ENCODE peak calls at places on chromosomes 7 and 10, in seven cellular contexts. One of them, this sample, is unnamed. For H3K9me3, the result is how much of the 10 kb centered on the place peaks cover.

GRCh38 chr10:4663162-4663992 is 162.6 kb upstream of the AKR1E2 start:
- DNase-seq in AG04450: peak
- DNase-seq in heart right ventricle: no peak
- DNase-seq in hepatocyte: peak
- DNase-seq in spleen: no peak
- DNase-seq in upper lobe of right lung: no peak
- DNase-seq in adipocyte: peak
- DNase-seq in this sample: peak

GRCh38 chr10:93376372-93377296 is 105.5 kb downstream of the MYOF start:
- DNase-seq in AG04450: peak
- DNase-seq in heart right ventricle: peak
- DNase-seq in hepatocyte: peak
- DNase-seq in spleen: no peak
- DNase-seq in upper lobe of right lung: peak
- DNase-seq in adipocyte: peak
- DNase-seq in this sample: peak

GRCh38 chr7:142709921-142710320 is 39.4 kb upstream of the PRSS1 start:
- DNase-seq in AG04450: no peak
- DNase-seq in heart right ventricle: no peak
- DNase-seq in hepatocyte: no peak
- DNase-seq in spleen: no peak
- DNase-seq in upper lobe of right lung: no peak
- DNase-seq in adipocyte: no peak
- DNase-seq in this sample: no peak

GRCh38 chr10:62381385-62382102 is 7.4 kb downstream of the ZNF365 start:
- DNase-seq in AG04450: no peak
- DNase-seq in heart right ventricle: no peak
- DNase-seq in hepatocyte: no peak
- DNase-seq in spleen: no peak
- DNase-seq in upper lobe of right lung: no peak
- DNase-seq in adipocyte: no peak
- DNase-seq in this sample: no peak

GRCh38 chr7:82410461-82410860 is 33.1 kb downstream of the CACNA2D1 start:
- DNase-seq in AG04450: no peak
- DNase-seq in heart right ventricle: peak
- DNase-seq in hepatocyte: no peak
- DNase-seq in spleen: peak
- DNase-seq in upper lobe of right lung: no peak
- DNase-seq in adipocyte: no peak
- DNase-seq in this sample: peak

GRCh38 chr7:13986208-13986607 is 3.3 kb downstream of the ETV1 start:
- DNase-seq in AG04450: no peak
- DNase-seq in heart right ventricle: no peak
- DNase-seq in hepatocyte: no peak
- DNase-seq in spleen: no peak
- DNase-seq in upper lobe of right lung: no peak
- DNase-seq in adipocyte: no peak
- DNase-seq in this sample: no peak

GRCh38 chr10:121994429-121994881 is 5.5 kb downstream of the TACC2 start:
- DNase-seq in AG04450: no peak
- DNase-seq in heart right ventricle: peak
- DNase-seq in hepatocyte: peak
- DNase-seq in spleen: no peak
- DNase-seq in upper lobe of right lung: peak
- DNase-seq in adipocyte: no peak
- DNase-seq in this sample: peak

GRCh38 chr10:3978174-3978573 is 193.2 kb upstream of the KLF6 start:
- DNase-seq in AG04450: no peak
- DNase-seq in heart right ventricle: no peak
- DNase-seq in hepatocyte: no peak
- DNase-seq in spleen: no peak
- DNase-seq in upper lobe of right lung: no peak
- DNase-seq in adipocyte: no peak
- DNase-seq in this sample: no peak

GRCh38 chr7:18552943-18553584 is 57.5 kb downstream of the HDAC9 start:
- DNase-seq in AG04450: no peak
- DNase-seq in heart right ventricle: no peak
- DNase-seq in hepatocyte: no peak
- DNase-seq in spleen: no peak
- DNase-seq in upper lobe of right lung: no peak
- DNase-seq in adipocyte: no peak
- DNase-seq in this sample: no peak

GRCh38 chr7:41886257-41886905 is 183.5 kb upstream of the INHBA start:
- DNase-seq in AG04450: peak
- DNase-seq in heart right ventricle: no peak
- DNase-seq in hepatocyte: peak
- DNase-seq in spleen: no peak
- DNase-seq in upper lobe of right lung: no peak
- DNase-seq in adipocyte: peak
- DNase-seq in this sample: peak

GRCh38 chr7:108911016-108911415 is 341.3 kb downstream of the DNAJB9 start:
- DNase-seq in AG04450: no peak
- DNase-seq in heart right ventricle: no peak
- DNase-seq in hepatocyte: no peak
- DNase-seq in spleen: no peak
- DNase-seq in upper lobe of right lung: no peak
- DNase-seq in adipocyte: no peak
- DNase-seq in this sample: no peak

GRCh38 chr7:47581821-47582747 is at the start of gene TNS3:
- DNase-seq in AG04450: no peak
- DNase-seq in heart right ventricle: peak
- DNase-seq in hepatocyte: peak
- DNase-seq in spleen: peak
- DNase-seq in upper lobe of right lung: peak
- DNase-seq in adipocyte: peak
- DNase-seq in this sample: peak

GRCh38 chr7:134464496-134464895 is 5.6 kb upstream of the AKR1B1 start:
- DNase-seq in AG04450: no peak
- DNase-seq in heart right ventricle: no peak
- DNase-seq in hepatocyte: no peak
- DNase-seq in spleen: no peak
- DNase-seq in upper lobe of right lung: no peak
- DNase-seq in adipocyte: no peak
- DNase-seq in this sample: no peak

GRCh38 chr10:14003517-14003916 is 327.2 kb downstream of the FRMD4A start:
- DNase-seq in AG04450: no peak
- DNase-seq in heart right ventricle: no peak
- DNase-seq in hepatocyte: no peak
- DNase-seq in spleen: no peak
- DNase-seq in upper lobe of right lung: no peak
- DNase-seq in adipocyte: no peak
- DNase-seq in this sample: no peak

GRCh38 chr10:71840177-71840711 is 10.8 kb downstream of the PSAP start:
- DNase-seq in AG04450: peak
- DNase-seq in heart right ventricle: peak
- DNase-seq in hepatocyte: peak
- DNase-seq in spleen: no peak
- DNase-seq in upper lobe of right lung: no peak
- DNase-seq in adipocyte: peak
- DNase-seq in this sample: peak

GRCh38 chr10:78465456-78465855 is 431.8 kb downstream of the RPS24 start:
- DNase-seq in AG04450: no peak
- DNase-seq in heart right ventricle: no peak
- DNase-seq in hepatocyte: no peak
- DNase-seq in spleen: no peak
- DNase-seq in upper lobe of right lung: no peak
- DNase-seq in adipocyte: no peak
- DNase-seq in this sample: no peak

GRCh38 chr7:138186951-138187351 is 110.7 kb downstream of the AKR1D1 start:
- DNase-seq in AG04450: no peak
- DNase-seq in heart right ventricle: no peak
- DNase-seq in hepatocyte: peak
- DNase-seq in spleen: no peak
- DNase-seq in upper lobe of right lung: no peak
- DNase-seq in adipocyte: peak
- DNase-seq in this sample: no peak

GRCh38 chr7:76408121-76408560 is 1.4 kb downstream of the SSC4D start:
- DNase-seq in AG04450: no peak
- DNase-seq in heart right ventricle: no peak
- DNase-seq in hepatocyte: no peak
- DNase-seq in spleen: no peak
- DNase-seq in upper lobe of right lung: no peak
- DNase-seq in adipocyte: no peak
- DNase-seq in this sample: no peak

GRCh38 chr10:50279489-50279888 is 28.2 kb upstream of the ASAH2 start:
- DNase-seq in AG04450: no peak
- DNase-seq in heart right ventricle: no peak
- DNase-seq in hepatocyte: peak
- DNase-seq in spleen: no peak
- DNase-seq in upper lobe of right lung: no peak
- DNase-seq in adipocyte: peak
- DNase-seq in this sample: no peak

GRCh38 chr7:2607913-2608899 is 23.6 kb upstream of the TTYH3 start:
- DNase-seq in AG04450: no peak
- DNase-seq in heart right ventricle: no peak
- DNase-seq in hepatocyte: no peak
- DNase-seq in spleen: no peak
- DNase-seq in upper lobe of right lung: no peak
- DNase-seq in adipocyte: no peak
- DNase-seq in this sample: no peak

GRCh38 chr7:130162196-130162595 is 43.0 kb downstream of the TMEM209 start:
- DNase-seq in AG04450: no peak
- DNase-seq in heart right ventricle: no peak
- DNase-seq in hepatocyte: no peak
- DNase-seq in spleen: no peak
- DNase-seq in upper lobe of right lung: no peak
- DNase-seq in adipocyte: no peak
- DNase-seq in this sample: no peak

GRCh38 chr7:66247387-66248078 is 42.4 kb downstream of the TPST1 start:
- DNase-seq in AG04450: no peak
- DNase-seq in heart right ventricle: no peak
- DNase-seq in hepatocyte: no peak
- DNase-seq in spleen: no peak
- DNase-seq in upper lobe of right lung: no peak
- DNase-seq in adipocyte: no peak
- DNase-seq in this sample: no peak

GRCh38 chr10:58282615-58283014 is 13.7 kb downstream of the CISD1 start:
- DNase-seq in AG04450: no peak
- DNase-seq in heart right ventricle: no peak
- DNase-seq in hepatocyte: no peak
- DNase-seq in spleen: no peak
- DNase-seq in upper lobe of right lung: no peak
- DNase-seq in adipocyte: no peak
- DNase-seq in this sample: no peak

GRCh38 chr10:79268100-79268670 is 79.1 kb upstream of the PPIF start:
- DNase-seq in AG04450: no peak
- DNase-seq in heart right ventricle: no peak
- DNase-seq in hepatocyte: no peak
- DNase-seq in spleen: no peak
- DNase-seq in upper lobe of right lung: no peak
- DNase-seq in adipocyte: peak
- DNase-seq in this sample: no peak

GRCh38 chr10:99694171-99694570 is 34.9 kb downstream of the ENTPD7 start:
- DNase-seq in AG04450: peak
- DNase-seq in heart right ventricle: no peak
- DNase-seq in hepatocyte: no peak
- DNase-seq in spleen: no peak
- DNase-seq in upper lobe of right lung: no peak
- DNase-seq in adipocyte: peak
- DNase-seq in this sample: no peak

GRCh38 chr7:98217623-98218582 is 6.7 kb downstream of the BHLHA15 start:
- DNase-seq in AG04450: no peak
- DNase-seq in heart right ventricle: no peak
- DNase-seq in hepatocyte: no peak
- DNase-seq in spleen: peak
- DNase-seq in upper lobe of right lung: peak
- DNase-seq in adipocyte: no peak
- DNase-seq in this sample: peak

GRCh38 chr7:9148687-9149086 is 715.3 kb downstream of the NXPH1 start:
- DNase-seq in AG04450: no peak
- DNase-seq in heart right ventricle: no peak
- DNase-seq in hepatocyte: no peak
- DNase-seq in spleen: no peak
- DNase-seq in upper lobe of right lung: no peak
- DNase-seq in adipocyte: no peak
- DNase-seq in this sample: no peak

GRCh38 chr7:157616426-157616825 is 279.6 kb downstream of the DNAJB6 start:
- DNase-seq in AG04450: no peak
- DNase-seq in heart right ventricle: no peak
- DNase-seq in hepatocyte: no peak
- DNase-seq in spleen: no peak
- DNase-seq in upper lobe of right lung: no peak
- DNase-seq in adipocyte: no peak
- DNase-seq in this sample: no peak
- H3K9me3 ChIP-seq in AG04450: half or more
- H3K9me3 ChIP-seq in heart right ventricle: under half
- H3K9me3 ChIP-seq in hepatocyte: under half
- H3K9me3 ChIP-seq in spleen: under half
- H3K9me3 ChIP-seq in upper lobe of right lung: under half
- H3K9me3 ChIP-seq in adipocyte: under half
- H3K9me3 ChIP-seq in this sample: under half

GRCh38 chr7:131686833-131687232 is 130.4 kb upstream of the PODXL start:
- DNase-seq in AG04450: no peak
- DNase-seq in heart right ventricle: no peak
- DNase-seq in hepatocyte: no peak
- DNase-seq in spleen: no peak
- DNase-seq in upper lobe of right lung: no peak
- DNase-seq in adipocyte: no peak
- DNase-seq in this sample: no peak
- H3K9me3 ChIP-seq in AG04450: under half
- H3K9me3 ChIP-seq in heart right ventricle: under half
- H3K9me3 ChIP-seq in hepatocyte: under half
- H3K9me3 ChIP-seq in spleen: under half
- H3K9me3 ChIP-seq in upper lobe of right lung: under half
- H3K9me3 ChIP-seq in adipocyte: under half
- H3K9me3 ChIP-seq in this sample: under half

GRCh38 chr7:157839672-157840167 is 502.9 kb downstream of the DNAJB6 start:
- DNase-seq in AG04450: no peak
- DNase-seq in heart right ventricle: no peak
- DNase-seq in hepatocyte: no peak
- DNase-seq in spleen: peak
- DNase-seq in upper lobe of right lung: peak
- DNase-seq in adipocyte: no peak
- DNase-seq in this sample: peak
- H3K9me3 ChIP-seq in AG04450: half or more
- H3K9me3 ChIP-seq in heart right ventricle: under half
- H3K9me3 ChIP-seq in hepatocyte: under half
- H3K9me3 ChIP-seq in spleen: under half
- H3K9me3 ChIP-seq in upper lobe of right lung: under half
- H3K9me3 ChIP-seq in adipocyte: under half
- H3K9me3 ChIP-seq in this sample: under half

DNA sequence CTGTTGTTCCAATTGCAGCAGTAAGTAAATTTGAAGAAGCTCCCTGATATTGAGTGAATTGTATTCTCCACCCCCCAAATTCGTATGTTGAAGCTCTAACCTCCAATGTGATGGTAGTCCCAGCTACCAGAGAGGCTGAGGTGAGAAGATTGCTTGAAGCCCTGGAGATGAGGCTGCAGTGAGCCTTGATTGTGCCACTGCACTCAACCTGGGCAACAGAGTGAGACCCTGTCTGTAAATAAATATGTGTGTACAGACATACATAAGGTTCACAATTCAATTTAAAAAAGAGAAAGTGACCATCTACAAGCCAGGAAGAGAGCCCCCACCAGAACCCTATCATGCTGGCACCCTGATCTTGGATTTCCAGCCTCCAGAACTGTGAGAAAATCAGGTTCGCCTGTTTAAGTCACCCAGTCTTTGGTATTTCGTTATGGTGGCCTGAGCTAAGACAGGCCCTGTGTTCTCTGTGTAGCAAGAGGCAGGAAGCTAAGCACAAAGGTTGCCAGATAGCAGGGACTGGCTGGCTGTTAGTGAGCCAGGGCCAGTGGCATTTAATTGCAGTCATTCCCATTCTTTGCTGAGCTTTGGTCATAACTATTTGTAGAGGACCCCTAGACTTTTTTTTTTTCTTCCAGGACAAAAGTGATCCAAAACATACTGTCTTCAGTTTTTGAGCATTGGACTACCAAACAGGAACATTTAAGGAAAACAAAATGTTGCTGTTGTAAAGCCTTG is 45.6 kb downstream of the AUTS2 start:
- DNase-seq in AG04450: no peak
- DNase-seq in heart right ventricle: no peak
- DNase-seq in hepatocyte: peak
- DNase-seq in spleen: no peak
- DNase-seq in upper lobe of right lung: no peak
- DNase-seq in adipocyte: no peak
- DNase-seq in this sample: no peak
- H3K9me3 ChIP-seq in AG04450: under half
- H3K9me3 ChIP-seq in heart right ventricle: under half
- H3K9me3 ChIP-seq in hepatocyte: under half
- H3K9me3 ChIP-seq in spleen: under half
- H3K9me3 ChIP-seq in upper lobe of right lung: under half
- H3K9me3 ChIP-seq in adipocyte: under half
- H3K9me3 ChIP-seq in this sample: under half